ENCODE peak calls at places on chromosomes 7 and 10, in four cellular contexts. One of them, this sample, is unnamed.

GRCh38 chr10:14545827-14546226 is 215.1 kb upstream of the FRMD4A start:
- DNase-seq in frontal cortex: no peak
- DNase-seq in RWPE1: peak; percentile 25
- DNase-seq in testis: no peak
- DNase-seq in this sample: no peak

GRCh38 chr10:121800831-121801230 is 127.0 kb downstream of the ATE1 start:
- DNase-seq in frontal cortex: no peak
- DNase-seq in RWPE1: no peak
- DNase-seq in testis: no peak
- DNase-seq in this sample: no peak

GRCh38 chr7:121872831-121873764 is at the start of gene PTPRZ1:
- DNase-seq in frontal cortex: peak; percentile 44
- DNase-seq in RWPE1: peak; percentile 41
- DNase-seq in testis: peak; percentile 46
- DNase-seq in this sample: no peak

GRCh38 chr7:114345494-114345893 is 69.1 kb upstream of the FOXP2 start:
- DNase-seq in frontal cortex: no peak
- DNase-seq in RWPE1: peak; percentile 6
- DNase-seq in testis: no peak
- DNase-seq in this sample: peak; percentile 11

GRCh38 chr10:73110345-73110849 is at the start of gene NUDT13:
- DNase-seq in frontal cortex: peak; percentile 53
- DNase-seq in RWPE1: peak; percentile 63
- DNase-seq in testis: peak; percentile 89
- DNase-seq in this sample: no peak

GRCh38 chr10:101575580-101576228 is 12.4 kb downstream of the POLL start:
- DNase-seq in frontal cortex: no peak
- DNase-seq in RWPE1: no peak
- DNase-seq in testis: no peak
- DNase-seq in this sample: no peak

GRCh38 chr7:81190997-81191747 is 272.3 kb upstream of the SEMA3C start:
- DNase-seq in frontal cortex: no peak
- DNase-seq in RWPE1: peak; percentile 45
- DNase-seq in testis: no peak
- DNase-seq in this sample: peak; percentile 17

GRCh38 chr10:124545346-124545745 is 83.7 kb downstream of the LHPP start:
- DNase-seq in frontal cortex: no peak
- DNase-seq in RWPE1: no peak
- DNase-seq in testis: no peak
- DNase-seq in this sample: no peak

GRCh38 chr7:157666530-157667040 is 329.8 kb downstream of the DNAJB6 start:
- DNase-seq in frontal cortex: no peak
- DNase-seq in RWPE1: no peak
- DNase-seq in testis: no peak
- DNase-seq in this sample: no peak

GRCh38 chr7:99499356-99499712 is 747 bp downstream of the ZNF394 start:
- DNase-seq in frontal cortex: no peak
- DNase-seq in RWPE1: no peak
- DNase-seq in testis: no peak
- DNase-seq in this sample: no peak

GRCh38 chr10:5575482-5576153 is 50.9 kb downstream of the CALML3 start:
- DNase-seq in frontal cortex: no peak
- DNase-seq in RWPE1: no peak
- DNase-seq in testis: no peak
- DNase-seq in this sample: no peak

GRCh38 chr7:51309361-51310130 is 7.1 kb downstream of the COBL start:
- DNase-seq in frontal cortex: no peak
- DNase-seq in RWPE1: no peak
- DNase-seq in testis: no peak
- DNase-seq in this sample: no peak

GRCh38 chr10:58438340-58438739 is 53.1 kb downstream of the TFAM start:
- DNase-seq in frontal cortex: no peak
- DNase-seq in RWPE1: peak; percentile 34
- DNase-seq in testis: no peak
- DNase-seq in this sample: no peak

GRCh38 chr7:22821702-22822485 is 755 bp downstream of the TOMM7 start:
- DNase-seq in frontal cortex: no peak
- DNase-seq in RWPE1: no peak
- DNase-seq in testis: no peak
- DNase-seq in this sample: no peak

GRCh38 chr10:78259394-78259793 is 225.7 kb downstream of the RPS24 start:
- DNase-seq in frontal cortex: no peak
- DNase-seq in RWPE1: no peak
- DNase-seq in testis: no peak
- DNase-seq in this sample: no peak

GRCh38 chr10:123026266-123026665 is 17.5 kb downstream of the ACADSB start:
- DNase-seq in frontal cortex: no peak
- DNase-seq in RWPE1: no peak
- DNase-seq in testis: no peak
- DNase-seq in this sample: no peak

GRCh38 chr10:30456262-30456661 is 22.3 kb downstream of the MAP3K8 start:
- DNase-seq in frontal cortex: no peak
- DNase-seq in RWPE1: no peak
- DNase-seq in testis: no peak
- DNase-seq in this sample: no peak

GRCh38 chr7:116257156-116257555 is 46.8 kb downstream of the TES start:
- DNase-seq in frontal cortex: no peak
- DNase-seq in RWPE1: no peak
- DNase-seq in testis: no peak
- DNase-seq in this sample: no peak

GRCh38 chr7:37977243-37977642 is 56.8 kb downstream of the EPDR1 start:
- DNase-seq in frontal cortex: no peak
- DNase-seq in RWPE1: no peak
- DNase-seq in testis: no peak
- DNase-seq in this sample: no peak

GRCh38 chr7:12133865-12134264 is 77.2 kb upstream of the TMEM106B start:
- DNase-seq in frontal cortex: no peak
- DNase-seq in RWPE1: no peak
- DNase-seq in testis: no peak
- DNase-seq in this sample: no peak

GRCh38 chr10:7541137-7542087 is 125.4 kb downstream of the ITIH5 start:
- DNase-seq in frontal cortex: no peak
- DNase-seq in RWPE1: no peak
- DNase-seq in testis: peak; percentile 37
- DNase-seq in this sample: no peak

GRCh38 chr10:125124907-125125306 is 35.5 kb downstream of the CTBP2 start:
- DNase-seq in frontal cortex: no peak
- DNase-seq in RWPE1: no peak
- DNase-seq in testis: no peak
- DNase-seq in this sample: no peak

GRCh38 chr7:101124376-101125056 is 2.4 kb upstream of the SERPINE1 start:
- DNase-seq in frontal cortex: no peak
- DNase-seq in RWPE1: no peak
- DNase-seq in testis: no peak
- DNase-seq in this sample: no peak